ENCODE peak calls at places on chromosomes 16 and 17, in five cellular contexts. Q is astrocyte of the spinal cord, X is foreskin fibroblast, N is WTC11, H is neural crest cell. U is an unnamed sample.

GRCh38 chr17:15273141-15273793 is 8.1 kb upstream of the PMP22 start:
- DNase-seq in H (no peak), Q (peak), X (peak), N (no peak), U (no peak)

GRCh38 chr16:3807425-3808123 is 72.9 kb downstream of the CREBBP start:
- DNase-seq in N (no peak), X (no peak), Q (no peak), H (no peak), U (no peak)

GRCh38 chr16:1035066-1035415 is 37.5 kb upstream of the SSTR5 start:
- DNase-seq in N (no peak), X (no peak), H (no peak), Q (no peak), U (no peak)

GRCh38 chr17:68868708-68869107 is 86.5 kb downstream of the ABCA8 start:
- DNase-seq in X (peak), N (no peak), H (no peak), Q (peak), U (no peak)

GRCh38 chr17:82956726-82957468 is 117.1 kb upstream of the ZNF750 start:
- DNase-seq in X (no peak), N (peak), H (no peak), Q (no peak), U (no peak)

GRCh38 chr17:18961634-18962493 is 9.9 kb downstream of the SLC5A10 start:
- DNase-seq in X (no peak), N (no peak), Q (no peak), H (no peak), U (no peak)

GRCh38 chr16:12927591-12927990 is 26.2 kb downstream of the SHISA9 start:
- DNase-seq in N (no peak), X (no peak), H (no peak), Q (no peak), U (no peak)

GRCh38 chr16:21134053-21134452 is 16.6 kb downstream of the DNAH3 start:
- DNase-seq in H (no peak), N (no peak), X (no peak), Q (no peak), U (no peak)

GRCh38 chr17:83050651-83051422 is 28.6 kb upstream of the METRNL start:
- DNase-seq in H (no peak), X (no peak), Q (no peak), N (peak), U (no peak)

GRCh38 chr16:30051518-30051917 is 14.0 kb upstream of the ALDOA start:
- DNase-seq in N (no peak), X (peak), Q (peak), H (no peak), U (no peak)

GRCh38 chr16:82138478-82139285 is 31.3 kb downstream of the MPHOSPH6 start:
- DNase-seq in X (no peak), N (no peak), H (no peak), Q (no peak), U (no peak)

GRCh38 chr17:75869282-75870141 is 8.9 kb downstream of the TRIM47 start:
- DNase-seq in H (no peak), Q (peak), X (peak), N (no peak), U (no peak)

GRCh38 chr17:71987634-71988033 is 133.2 kb upstream of the SOX9 start:
- DNase-seq in Q (peak), H (no peak), X (peak), N (no peak), U (no peak)

GRCh38 chr17:62966426-62967110 is 533 bp downstream of the TANC2 start:
- DNase-seq in X (no peak), Q (no peak), H (peak), N (peak), U (no peak)

GRCh38 chr16:9013508-9013864 is 49.8 kb upstream of the USP7 start:
- DNase-seq in Q (no peak), N (no peak), H (no peak), X (no peak), U (no peak)

GRCh38 chr17:6796887-6797490 is 21.0 kb downstream of the FBXO39 start:
- DNase-seq in H (no peak), X (peak), N (no peak), Q (no peak), U (no peak)

GRCh38 chr17:77735341-77736206 is 222.9 kb upstream of the TNRC6C start:
- DNase-seq in N (no peak), X (no peak), Q (no peak), H (no peak), U (no peak)

GRCh38 chr17:60704170-60704569 is 26.5 kb downstream of the BCAS3 start:
- DNase-seq in N (no peak), H (no peak), Q (no peak), X (no peak), U (no peak)

GRCh38 chr17:260031-260791 is 78.8 kb upstream of the DOC2B start:
- DNase-seq in N (peak), H (no peak), X (no peak), Q (no peak), U (no peak)

GRCh38 chr16:73048292-73049050 is 543 bp upstream of the ZFHX3 start:
- DNase-seq in Q (no peak), H (peak), N (no peak), X (no peak), U (no peak)

GRCh38 chr17:50564916-50565315 is 4.4 kb downstream of the CACNA1G start:
- DNase-seq in N (no peak), X (peak), H (no peak), Q (no peak), U (no peak)

GRCh38 chr16:15610369-15610871 is 32.5 kb downstream of the MARF1 start:
- DNase-seq in N (no peak), X (peak), H (no peak), Q (peak), U (no peak)

GRCh38 chr16:14105976-14106375 is 34.9 kb downstream of the MRTFB start:
- DNase-seq in X (no peak), N (no peak), Q (no peak), H (no peak), U (no peak)

GRCh38 chr16:81651758-81652718 is 127.1 kb upstream of the PLCG2 start:
- DNase-seq in H (no peak), N (no peak), Q (no peak), X (no peak), U (no peak)

GRCh38 chr16:56589141-56590039 is at the start of gene MT3:
- DNase-seq in Q (no peak), N (peak), H (no peak), X (no peak), U (no peak)

GRCh38 chr17:10062757-10063385 is 135.5 kb downstream of the GAS7 start:
- DNase-seq in H (no peak), Q (no peak), X (no peak), N (no peak), U (no peak)

GRCh38 chr17:79814966-79815835 is 18.3 kb upstream of the CBX8 start:
- DNase-seq in Q (no peak), X (no peak), H (no peak), N (no peak), U (no peak)

GRCh38 chr17:49762148-49762941 is 1.6 kb downstream of the FAM117A start:
- DNase-seq in Q (no peak), N (no peak), X (no peak), H (no peak), U (no peak)

GRCh38 chr17:72943826-72944689 is 148.4 kb downstream of the SLC39A11 start:
- DNase-seq in H (no peak), N (no peak), Q (no peak), X (no peak), U (no peak)

GRCh38 chr16:89534147-89534788 is 26.1 kb downstream of the SPG7 start:
- DNase-seq in H (no peak), Q (no peak), N (no peak), X (peak), U (no peak)

GRCh38 chr16:11796227-11797165 is 562 bp downstream of the ZC3H7A start:
- DNase-seq in Q (peak), X (peak), N (peak), H (peak), U (peak)

GRCh38 chr17:50963139-50963538 is 97.0 kb upstream of the TOB1 start:
- DNase-seq in H (no peak), N (no peak), X (no peak), Q (no peak), U (no peak)

GRCh38 chr16:56203052-56203451 is 11.8 kb downstream of the GNAO1 start:
- DNase-seq in Q (peak), X (no peak), N (peak), H (no peak), U (no peak)

DNA sequence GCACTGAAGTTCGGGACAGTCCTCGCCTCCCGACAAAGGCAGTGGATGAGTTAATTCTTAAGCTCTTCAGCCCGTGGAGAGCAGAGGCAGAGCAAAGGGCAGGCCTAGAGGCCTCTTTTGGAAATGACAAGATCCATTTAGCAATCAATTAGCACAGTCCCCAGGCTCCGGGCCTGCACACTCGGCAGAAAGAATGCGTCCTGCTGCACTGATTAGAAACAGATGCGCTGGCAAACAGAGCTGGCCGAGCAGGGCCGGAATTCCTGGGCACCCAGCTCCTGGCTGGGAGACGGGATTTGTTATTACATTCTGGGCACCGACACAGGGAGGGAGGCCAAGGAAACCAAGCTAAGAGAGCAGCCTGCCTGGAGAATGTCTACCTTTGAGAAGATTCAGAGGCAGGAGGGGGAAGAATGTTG is 162.9 kb downstream of the COPRS start:
- DNase-seq in Q (peak), H (peak), N (peak), X (peak), U (no peak)
- TF ChIP-seq CTCF in Q (peak), H (peak), N (no peak), X (peak), U (no peak)

GRCh38 chr16:80318107-80318506 is 222.7 kb upstream of the DYNLRB2 start:
- DNase-seq in H (no peak), Q (no peak), N (no peak), X (no peak), U (no peak)
- TF ChIP-seq CTCF in H (no peak), Q (no peak), N (no peak), X (no peak), U (no peak)

GRCh38 chr17:29565643-29566472 is 979 bp downstream of the ABHD15 start:
- DNase-seq in H (no peak), Q (no peak), N (peak), X (no peak), U (peak)

GRCh38 chr17:29569245-29569950 is 897 bp downstream of the TP53I13 start:
- DNase-seq in Q (no peak), N (peak), X (no peak), H (no peak), U (peak)

GRCh38 chr17:29566473-29567361 is at the start of gene ABHD15:
- DNase-seq in H (no peak), X (peak), N (peak), Q (peak), U (peak)

GRCh38 chr17:29568331-29569244 is at the start of gene TP53I13:
- DNase-seq in N (peak), Q (peak), X (peak), H (peak), U (peak)

DNA sequence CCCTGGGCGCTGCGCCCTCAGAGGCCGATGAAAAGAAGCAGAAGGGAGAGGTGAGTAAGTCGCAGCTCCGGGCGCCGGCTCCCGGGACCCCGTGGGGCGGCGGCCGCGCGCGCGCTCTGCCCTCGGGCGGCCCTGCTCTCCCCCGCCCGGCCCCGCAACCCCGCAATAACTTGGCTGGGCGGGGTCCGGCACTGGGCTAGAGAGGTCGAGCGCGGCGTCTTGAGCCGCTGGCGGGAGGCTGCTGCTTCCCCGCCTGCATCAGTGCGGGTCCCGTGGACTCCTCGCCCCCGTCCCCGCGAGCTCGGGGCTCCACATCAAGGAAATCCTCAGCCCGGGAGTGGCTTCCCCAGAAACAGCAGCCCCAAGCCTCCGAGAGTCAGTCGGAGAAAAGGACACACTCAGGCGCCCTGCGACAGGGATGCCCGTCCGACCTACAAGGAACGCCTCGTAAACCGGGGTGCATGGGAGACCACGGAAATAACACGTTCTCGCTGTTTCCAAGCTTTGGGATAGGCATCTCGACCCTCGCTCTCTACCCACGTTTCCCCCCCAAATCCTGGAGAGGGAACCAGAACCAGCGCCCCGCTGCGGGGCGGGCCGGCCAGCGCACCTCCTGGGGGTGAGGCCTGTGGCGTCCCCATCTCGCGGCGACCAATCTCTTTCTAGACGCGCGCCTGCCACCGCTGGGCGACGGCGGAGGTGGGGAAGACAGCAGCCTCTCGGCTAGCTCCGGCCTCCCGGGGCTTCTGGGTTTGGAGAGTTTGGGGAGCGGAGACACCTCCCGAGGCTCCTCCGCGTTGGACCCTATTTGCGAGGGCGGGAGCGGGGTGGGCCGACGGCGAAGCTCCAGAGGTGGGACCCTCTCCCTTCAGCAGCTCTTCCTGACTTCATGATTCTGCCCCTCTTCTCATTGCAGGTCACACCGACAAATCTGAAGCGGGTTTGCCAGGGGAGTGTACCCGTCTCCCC is 809 bp upstream of the ABHD15 start:
- DNase-seq in Q (peak), N (peak), X (peak), H (peak), U (peak)
- TF ChIP-seq CTCF in Q (peak), N (no peak), X (peak), H (peak), U (no peak)

GRCh38 chr17:70114405-70114804 is 39.4 kb downstream of the KCNJ16 start:
- DNase-seq in H (no peak), Q (no peak), X (no peak), N (no peak), U (no peak)
- TF ChIP-seq CTCF in H (no peak), Q (no peak), X (no peak), N (no peak), U (no peak)

DNA sequence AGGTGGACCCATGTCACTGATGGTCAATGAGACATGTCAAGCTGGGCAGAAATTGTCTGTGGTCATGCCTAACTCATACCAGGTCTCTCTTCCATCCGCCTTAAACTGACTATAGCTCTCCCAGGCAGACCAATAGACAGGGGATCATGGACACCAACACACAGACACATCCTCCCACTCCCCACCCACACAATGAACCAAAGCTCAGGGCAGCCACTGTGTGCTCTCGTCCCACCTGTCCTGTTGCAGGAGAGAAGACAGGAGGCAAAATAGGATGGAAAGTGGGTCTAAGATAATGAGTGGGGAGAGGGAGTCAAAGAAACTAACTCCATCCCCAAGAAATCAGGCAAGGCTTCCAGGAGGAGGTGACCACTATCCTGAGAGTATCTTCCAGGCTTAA is 3.2 kb downstream of the PYY start:
- DNase-seq in N (no peak), X (no peak), H (no peak), Q (no peak), U (no peak)
- TF ChIP-seq CTCF in N (no peak), X (no peak), H (no peak), Q (no peak), U (no peak)